ENCODE peak calls at places on chromosome 6, in five cellular contexts. M, B, A, D and H are unnamed samples.

GRCh38 chr6:170460606-170461005 is 92.5 kb downstream of the PSMB1 start:
- DNase-seq in B (no peak), M (no peak), D (no peak), A (no peak), H (no peak)

GRCh38 chr6:43869792-43870659 is 100.0 kb downstream of the VEGFA start:
- DNase-seq in M (no peak), A (no peak), B (no peak), D (no peak), H (no peak)

GRCh38 chr6:25405442-25405841 is 126.3 kb downstream of the CARMIL1 start:
- DNase-seq in B (no peak), A (no peak), D (no peak), M (no peak), H (no peak)

GRCh38 chr6:109001554-109001953 is 93.1 kb downstream of the SESN1 start:
- DNase-seq in A (no peak), D (no peak), B (no peak), M (no peak), H (peak)

GRCh38 chr6:169254456-169255316 is 1.0 kb upstream of the THBS2 start:
- DNase-seq in B (no peak), D (no peak), M (no peak), A (no peak), H (no peak)

GRCh38 chr6:75893058-75893775 is 144.2 kb downstream of the MYO6 start:
- DNase-seq in M (peak), B (peak), D (no peak), A (peak), H (peak)

GRCh38 chr6:7820288-7820835 is 90.2 kb downstream of the TXNDC5 start:
- DNase-seq in A (no peak), M (no peak), D (no peak), B (no peak), H (no peak)

GRCh38 chr6:137357263-137357947 is 136.8 kb downstream of the OLIG3 start:
- DNase-seq in B (no peak), M (no peak), A (peak), D (no peak), H (no peak)

GRCh38 chr6:44762496-44762895 is 375.0 kb downstream of the CDC5L start:
- DNase-seq in A (no peak), D (no peak), M (no peak), B (no peak), H (no peak)

GRCh38 chr6:18444176-18444575 is 57.0 kb downstream of the RNF144B start:
- DNase-seq in A (no peak), M (no peak), B (no peak), D (no peak), H (no peak)

GRCh38 chr6:110048221-110048875 is 70.2 kb downstream of the GPR6 start:
- DNase-seq in D (no peak), B (no peak), M (no peak), A (no peak), H (no peak)

GRCh38 chr6:150408842-150409241 is 40.0 kb downstream of the IYD start:
- DNase-seq in M (no peak), D (no peak), B (no peak), A (no peak), H (no peak)

GRCh38 chr6:112549749-112550148 is 202.6 kb downstream of the RFPL4B start:
- DNase-seq in M (no peak), A (no peak), D (no peak), B (no peak), H (no peak)
- TF ChIP-seq MAX in M (no peak), A (no peak), D (no peak), B (no peak), H (no peak)

DNA sequence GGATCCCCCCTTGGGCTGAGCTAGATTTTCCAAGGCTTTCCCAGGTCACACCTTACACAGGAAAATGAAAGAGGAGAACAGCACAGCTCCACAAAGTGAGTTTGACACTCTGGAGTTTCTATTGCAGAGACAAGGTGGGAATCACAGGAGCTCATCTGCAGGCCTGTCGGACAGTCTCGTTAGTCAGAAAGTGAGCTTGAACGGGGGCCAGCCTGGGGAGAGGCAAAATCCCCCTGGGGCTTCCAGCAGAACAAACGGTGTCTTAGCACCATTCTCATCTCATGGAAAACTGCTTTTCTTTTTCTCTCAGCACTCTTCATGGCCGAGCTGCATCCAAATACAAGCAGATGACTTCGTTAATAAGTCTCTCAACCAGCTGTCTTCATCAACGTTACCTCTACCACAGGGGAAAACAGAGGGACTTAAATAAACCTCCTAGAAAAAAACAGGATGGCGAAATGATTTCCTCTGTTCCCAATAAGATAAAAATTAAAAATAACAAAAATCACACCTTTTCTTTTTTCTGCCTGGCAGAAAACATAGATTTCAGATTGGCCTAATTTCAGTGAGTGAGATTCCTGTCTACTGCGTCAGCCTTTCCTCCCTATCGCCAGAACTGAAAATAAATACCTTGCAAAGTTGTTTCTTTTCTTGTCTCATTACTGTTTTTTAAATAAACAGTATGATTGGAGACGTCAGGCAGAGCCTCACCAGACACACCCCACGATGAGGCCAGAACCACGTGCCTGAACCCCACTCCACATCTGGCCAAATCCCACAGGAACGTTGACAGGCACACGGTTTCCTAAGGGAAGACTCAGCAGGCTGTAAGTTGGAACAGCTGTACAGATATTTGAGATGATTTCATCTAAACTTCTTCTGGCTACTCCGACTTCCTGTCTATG is 219.0 kb downstream of the TTLL2 start:
- DNase-seq in D (no peak), A (no peak), B (no peak), M (no peak), H (no peak)
- TF ChIP-seq MAX in D (no peak), A (no peak), B (no peak), M (no peak), H (no peak)

GRCh38 chr6:127538750-127539264 is 19.7 kb upstream of the MTCL3 start:
- DNase-seq in M (no peak), A (no peak), D (no peak), B (no peak), H (no peak)

GRCh38 chr6:127532991-127533390 is 13.9 kb upstream of the MTCL3 start:
- DNase-seq in M (no peak), A (no peak), B (no peak), D (no peak), H (no peak)
- TF ChIP-seq MAX in M (no peak), A (no peak), B (no peak), D (no peak), H (no peak)

GRCh38 chr6:139625081-139625939 is 250.9 kb upstream of the CITED2 start:
- DNase-seq in B (no peak), A (no peak), M (no peak), D (no peak), H (no peak)

GRCh38 chr6:139628220-139628619 is 253.8 kb upstream of the CITED2 start:
- DNase-seq in M (no peak), D (no peak), A (no peak), B (no peak), H (no peak)

GRCh38 chr6:139627091-139627490 is 252.6 kb upstream of the CITED2 start:
- DNase-seq in A (no peak), B (no peak), D (no peak), M (no peak), H (no peak)

GRCh38 chr6:139623382-139623781 is 248.9 kb upstream of the CITED2 start:
- DNase-seq in A (no peak), D (no peak), M (no peak), B (no peak), H (no peak)

DNA sequence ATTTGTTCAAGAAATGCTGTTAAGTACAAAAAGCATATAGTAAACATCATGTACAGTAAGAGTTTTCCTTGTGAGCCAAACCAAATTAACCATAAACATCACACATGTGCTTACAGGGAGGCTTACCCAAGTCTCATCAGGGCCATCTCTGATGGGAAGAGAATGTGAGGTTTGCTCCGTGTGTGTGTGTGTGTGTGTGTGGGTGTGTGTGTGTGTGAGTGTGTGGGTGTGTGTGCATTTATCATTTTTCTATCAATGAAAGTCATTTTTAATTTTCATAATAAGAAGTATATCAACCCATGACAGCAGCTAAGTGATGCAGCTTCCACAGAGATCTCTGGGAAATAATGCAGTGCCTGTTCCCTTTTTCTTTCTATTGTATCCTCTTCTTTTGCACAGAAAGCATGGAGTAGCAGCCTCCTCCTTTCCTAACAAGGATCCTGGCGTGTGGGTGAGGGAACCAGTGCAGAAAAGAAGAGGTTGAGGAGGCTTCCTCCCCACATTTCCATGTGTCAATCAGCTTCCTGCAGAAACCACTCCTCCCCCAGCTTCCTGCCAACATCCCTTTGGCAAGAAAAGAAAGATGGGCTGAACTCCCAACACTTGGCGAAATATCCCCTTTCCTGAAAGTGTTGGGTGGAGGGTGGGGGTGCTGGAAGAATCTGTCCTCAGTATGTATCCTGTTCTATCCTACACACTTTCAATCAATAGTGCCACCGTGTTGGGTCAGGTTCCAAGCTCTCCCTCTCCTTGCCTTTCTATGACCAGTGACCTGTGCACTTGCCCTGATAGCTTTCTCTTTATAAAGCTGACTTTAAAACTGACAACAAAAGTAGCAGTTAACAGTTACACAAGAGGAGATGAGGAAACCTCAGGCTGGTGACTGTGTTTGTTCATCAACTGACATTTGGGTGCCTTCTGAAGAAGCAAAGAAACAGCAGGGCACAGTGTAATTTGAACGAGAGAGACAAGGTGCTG is 251.8 kb upstream of the CITED2 start:
- DNase-seq in D (no peak), B (no peak), M (no peak), A (peak), H (no peak)
- TF ChIP-seq MAX in D (no peak), B (no peak), M (no peak), A (no peak), H (no peak)